ENCODE peak calls at places on chromosome 20, in nine cellular contexts. I, V, E, L, M, B, A, O and Y are unnamed samples.

GRCh38 chr20:20393770-20394169 is 25.9 kb downstream of the INSM1 start:
- DNase-seq in A (no peak), L (no peak), I (no peak), M (no peak), B (no peak), V (no peak), O (no peak), E (no peak), Y (no peak)

GRCh38 chr20:17419459-17419858 is 111.7 kb downstream of the BFSP1 start:
- DNase-seq in M (no peak), L (no peak), V (no peak), E (no peak), B (no peak), A (no peak), O (no peak), I (no peak), Y (no peak)

GRCh38 chr20:55166063-55166462 is 690.7 kb downstream of the DOK5 start:
- DNase-seq in O (no peak), E (no peak), I (no peak), B (no peak), A (no peak), L (no peak), V (no peak), M (peak; percentile 91), Y (no peak)

GRCh38 chr20:63538204-63539091 is 1.3 kb upstream of the PTK6 start:
- DNase-seq in L (peak; percentile 82), I (no peak), A (no peak), O (no peak), B (peak; percentile 86), M (no peak), E (peak; percentile 98), V (peak; percentile 29), Y (no peak)

GRCh38 chr20:34299925-34300806 is 3.0 kb downstream of the AHCY start:
- DNase-seq in E (peak; percentile 35), B (no peak), L (no peak), A (no peak), O (no peak), V (no peak), M (no peak), I (no peak), Y (no peak)

GRCh38 chr20:53595018-53595378 is 1.4 kb upstream of the ZNF217 start:
- DNase-seq in E (peak; percentile 43), L (no peak), I (no peak), M (no peak), V (no peak), B (no peak), O (no peak), A (no peak), Y (no peak)

GRCh38 chr20:51266353-51266752 is 243.4 kb upstream of the KCNG1 start:
- DNase-seq in M (no peak), L (no peak), A (no peak), B (no peak), O (no peak), V (no peak), E (no peak), I (no peak), Y (no peak)

GRCh38 chr20:16574656-16575355 is 1.6 kb upstream of the KIF16B start:
- DNase-seq in B (peak; percentile 94), A (peak; percentile 96), E (peak; percentile 91), O (peak; percentile 72), L (peak; percentile 93), I (peak; percentile 87), M (peak; percentile 89), V (peak; percentile 86), Y (peak; percentile 93)

GRCh38 chr20:36372671-36373070 is 66.5 kb downstream of the DLGAP4 start:
- DNase-seq in B (no peak), I (no peak), M (no peak), E (no peak), V (no peak), O (no peak), A (no peak), L (no peak), Y (no peak)

GRCh38 chr20:9743871-9744270 is 95.0 kb downstream of the PAK5 start:
- DNase-seq in B (no peak), V (no peak), O (no peak), M (no peak), A (no peak), L (no peak), E (no peak), I (no peak), Y (no peak)

GRCh38 chr20:61510778-61511330 is 258.8 kb downstream of the CDH4 start:
- DNase-seq in I (no peak), L (no peak), E (no peak), V (no peak), A (no peak), M (no peak), B (no peak), O (no peak), Y (no peak)

GRCh38 chr20:54726687-54727086 is 251.3 kb downstream of the DOK5 start:
- DNase-seq in B (no peak), O (no peak), L (no peak), I (no peak), A (no peak), V (no peak), M (no peak), E (no peak), Y (no peak)

GRCh38 chr20:50921055-50921454 is 10.2 kb downstream of the ADNP start:
- DNase-seq in V (no peak), A (no peak), L (no peak), O (peak; percentile 35), B (no peak), E (no peak), I (no peak), M (no peak), Y (no peak)

GRCh38 chr20:25061103-25061799 is 3.3 kb upstream of the ACSS1 start:
- DNase-seq in V (no peak), L (peak; percentile 24), E (no peak), B (no peak), M (no peak), O (no peak), A (no peak), I (peak; percentile 0), Y (no peak)

GRCh38 chr20:728022-728944 is 40.0 kb downstream of the SLC52A3 start:
- DNase-seq in I (no peak), M (peak; percentile 94), B (peak; percentile 55), L (no peak), A (peak; percentile 64), V (peak; percentile 7), E (peak; percentile 65), O (no peak), Y (no peak)

GRCh38 chr20:17083738-17084137 is 143.1 kb upstream of the PCSK2 start:
- DNase-seq in E (peak; percentile 7), L (no peak), V (no peak), A (no peak), O (no peak), I (no peak), M (peak; percentile 64), B (no peak), Y (no peak)

GRCh38 chr20:63422653-63423052 is 49.8 kb downstream of the KCNQ2 start:
- DNase-seq in V (no peak), E (no peak), A (no peak), O (no peak), L (no peak), B (no peak), I (no peak), M (no peak), Y (no peak)

GRCh38 chr20:58511364-58511763 is 3.8 kb downstream of the APCDD1L start:
- DNase-seq in B (no peak), E (no peak), I (no peak), O (peak; percentile 18), A (no peak), M (no peak), V (no peak), L (no peak), Y (no peak)

GRCh38 chr20:709421-709820 is 33.8 kb upstream of the SCRT2 start:
- DNase-seq in V (no peak), M (no peak), A (no peak), B (no peak), I (no peak), E (peak; percentile 16), O (peak; percentile 10), L (no peak), Y (no peak)

GRCh38 chr20:36128463-36129176 is 25.9 kb upstream of the EPB41L1 start:
- DNase-seq in M (no peak), B (no peak), O (peak; percentile 46), A (no peak), I (no peak), E (peak; percentile 54), V (no peak), L (no peak), Y (peak; percentile 43)

GRCh38 chr20:63260943-63261807 is 6.9 kb upstream of the NKAIN4 start:
- DNase-seq in V (no peak), E (no peak), B (no peak), M (peak; percentile 61), I (no peak), O (no peak), L (no peak), A (no peak), Y (no peak)

GRCh38 chr20:24693466-24694156 is 224.2 kb downstream of the SYNDIG1 start:
- DNase-seq in V (no peak), O (no peak), L (peak; percentile 30), I (no peak), B (no peak), A (no peak), E (no peak), M (no peak), Y (no peak)

DNA sequence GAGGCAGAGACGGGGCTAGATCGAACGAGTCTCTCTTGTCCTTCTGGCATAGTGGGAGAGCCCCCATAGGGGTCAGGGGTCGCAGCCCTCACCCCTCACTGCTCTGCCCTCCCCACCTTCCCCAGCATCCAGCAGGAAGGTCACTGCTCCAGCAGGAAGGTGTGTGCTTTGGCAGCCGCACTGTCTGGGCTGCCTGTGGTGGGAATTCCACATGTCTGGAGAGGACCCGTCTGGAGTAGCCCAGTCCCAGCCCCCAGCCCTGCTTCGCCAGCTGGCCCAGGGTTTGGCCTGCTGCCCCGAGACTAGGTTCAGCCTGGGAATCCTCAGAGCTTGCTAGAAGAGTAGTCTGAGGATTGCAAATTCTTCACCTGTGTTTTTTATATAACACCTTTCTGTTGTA is 2.5 kb upstream of the R3HDML start:
- DNase-seq in E (no peak), V (no peak), I (no peak), L (no peak), M (no peak), A (no peak), O (no peak), B (no peak), Y (no peak)
- H3K36me3 ChIP-seq in E (no peaks in the 10 kb centered on the region), V (no peaks in the 10 kb centered on the region), I (no peaks in the 10 kb centered on the region), L (no peaks in the 10 kb centered on the region), M (no peaks in the 10 kb centered on the region), A (no peaks in the 10 kb centered on the region), O (no peaks in the 10 kb centered on the region), B (no peaks in the 10 kb centered on the region), Y (no peaks in the 10 kb centered on the region)

GRCh38 chr20:5863040-5863811 is 87.1 kb downstream of the TRMT6 start:
- DNase-seq in I (no peak), V (no peak), B (no peak), A (peak; percentile 67), L (no peak), E (peak; percentile 72), M (no peak), O (peak; percentile 71), Y (no peak)
- H3K27ac ChIP-seq in I (no peak overlapping the region), V (no peak overlapping the region), B (no peak overlapping the region), A (peak overlapping the region; percentile 79), L (no peak overlapping the region), E (no peak overlapping the region), M (no peak overlapping the region), O (peak overlapping the region; percentile 25), Y (no peak overlapping the region)

GRCh38 chr20:48679011-48679410 is 148.8 kb downstream of the PREX1 start:
- DNase-seq in I (no peak), E (no peak), L (no peak), V (no peak), A (no peak), B (no peak), M (no peak), O (no peak), Y (no peak)
- H3K36me3 ChIP-seq in I (peaks cover 29% of the 10 kb centered on the region), E (no peaks in the 10 kb centered on the region), L (no peaks in the 10 kb centered on the region), V (peaks cover 12% of the 10 kb centered on the region), A (no peaks in the 10 kb centered on the region), B (peaks cover 71% of the 10 kb centered on the region), M (no peaks in the 10 kb centered on the region), O (no peaks in the 10 kb centered on the region), Y (no peaks in the 10 kb centered on the region)

GRCh38 chr20:37733416-37733815 is 39.6 kb downstream of the CTNNBL1 start:
- DNase-seq in A (no peak), M (no peak), B (no peak), L (no peak), O (no peak), I (no peak), E (no peak), V (no peak), Y (no peak)
- H3K27ac ChIP-seq in A (no peak overlapping the region), M (no peak overlapping the region), B (no peak overlapping the region), L (no peak overlapping the region), O (no peak overlapping the region), I (no peak overlapping the region), E (no peak overlapping the region), V (no peak overlapping the region), Y (no peak overlapping the region)